ENCODE peak calls at places on chromosomes 13 and 19, in six cellular contexts. One of them, this sample, is unnamed.

GRCh38 chr19:15299568-15300409 is 32.5 kb downstream of the BRD4 start:
- DNase-seq in heart right ventricle: no peak
- DNase-seq in stimulated activated CD8-positive, alpha-beta memory T cell treated with anti-CD3 and anti-CD28 coated beads, Interleukin-15, amount 100 ng/mL, for 24 hours: no peak
- DNase-seq in frontal cortex: no peak
- DNase-seq in anterior cingulate cortex: no peak
- DNase-seq in HS-5: no peak
- DNase-seq in this sample: no peak

GRCh38 chr13:22700488-22700887 is 480.3 kb upstream of the SGCG start:
- DNase-seq in HS-5: no peak
- DNase-seq in frontal cortex: no peak
- DNase-seq in heart right ventricle: no peak
- DNase-seq in anterior cingulate cortex: no peak
- DNase-seq in stimulated activated CD8-positive, alpha-beta memory T cell treated with anti-CD3 and anti-CD28 coated beads, Interleukin-15, amount 100 ng/mL, for 24 hours: no peak
- DNase-seq in this sample: no peak

GRCh38 chr13:24709186-24709913 is 29.1 kb downstream of the ATP12A start:
- DNase-seq in HS-5: no peak
- DNase-seq in stimulated activated CD8-positive, alpha-beta memory T cell treated with anti-CD3 and anti-CD28 coated beads, Interleukin-15, amount 100 ng/mL, for 24 hours: peak
- DNase-seq in anterior cingulate cortex: no peak
- DNase-seq in heart right ventricle: no peak
- DNase-seq in frontal cortex: no peak
- DNase-seq in this sample: no peak

GRCh38 chr13:26599885-26600284 is 42.4 kb downstream of the WASF3 start:
- DNase-seq in frontal cortex: no peak
- DNase-seq in stimulated activated CD8-positive, alpha-beta memory T cell treated with anti-CD3 and anti-CD28 coated beads, Interleukin-15, amount 100 ng/mL, for 24 hours: no peak
- DNase-seq in anterior cingulate cortex: no peak
- DNase-seq in heart right ventricle: no peak
- DNase-seq in HS-5: no peak
- DNase-seq in this sample: no peak

GRCh38 chr19:50266896-50267295 is 62.3 kb downstream of the KCNC3 start:
- DNase-seq in stimulated activated CD8-positive, alpha-beta memory T cell treated with anti-CD3 and anti-CD28 coated beads, Interleukin-15, amount 100 ng/mL, for 24 hours: no peak
- DNase-seq in anterior cingulate cortex: no peak
- DNase-seq in HS-5: no peak
- DNase-seq in heart right ventricle: no peak
- DNase-seq in frontal cortex: no peak
- DNase-seq in this sample: no peak

GRCh38 chr13:50069255-50069654 is 54.0 kb downstream of the KCNRG start:
- DNase-seq in HS-5: no peak
- DNase-seq in stimulated activated CD8-positive, alpha-beta memory T cell treated with anti-CD3 and anti-CD28 coated beads, Interleukin-15, amount 100 ng/mL, for 24 hours: no peak
- DNase-seq in heart right ventricle: no peak
- DNase-seq in frontal cortex: no peak
- DNase-seq in anterior cingulate cortex: no peak
- DNase-seq in this sample: no peak

GRCh38 chr19:50518091-50519005 is 4.6 kb upstream of the ASPDH start:
- DNase-seq in frontal cortex: no peak
- DNase-seq in anterior cingulate cortex: no peak
- DNase-seq in HS-5: no peak
- DNase-seq in heart right ventricle: no peak
- DNase-seq in stimulated activated CD8-positive, alpha-beta memory T cell treated with anti-CD3 and anti-CD28 coated beads, Interleukin-15, amount 100 ng/mL, for 24 hours: no peak
- DNase-seq in this sample: no peak

GRCh38 chr13:80341098-80341701 is at the start of gene SPRY2:
- DNase-seq in heart right ventricle: peak
- DNase-seq in frontal cortex: peak
- DNase-seq in stimulated activated CD8-positive, alpha-beta memory T cell treated with anti-CD3 and anti-CD28 coated beads, Interleukin-15, amount 100 ng/mL, for 24 hours: no peak
- DNase-seq in HS-5: peak
- DNase-seq in anterior cingulate cortex: peak
- DNase-seq in this sample: peak

GRCh38 chr13:41500501-41500900 is 43.2 kb downstream of the RGCC start:
- DNase-seq in stimulated activated CD8-positive, alpha-beta memory T cell treated with anti-CD3 and anti-CD28 coated beads, Interleukin-15, amount 100 ng/mL, for 24 hours: no peak
- DNase-seq in HS-5: no peak
- DNase-seq in frontal cortex: no peak
- DNase-seq in heart right ventricle: no peak
- DNase-seq in anterior cingulate cortex: no peak
- DNase-seq in this sample: no peak

GRCh38 chr13:48561461-48562224 is 28.8 kb upstream of the RCBTB2 start:
- DNase-seq in HS-5: no peak
- DNase-seq in heart right ventricle: no peak
- DNase-seq in frontal cortex: no peak
- DNase-seq in anterior cingulate cortex: no peak
- DNase-seq in stimulated activated CD8-positive, alpha-beta memory T cell treated with anti-CD3 and anti-CD28 coated beads, Interleukin-15, amount 100 ng/mL, for 24 hours: no peak
- DNase-seq in this sample: no peak

GRCh38 chr13:44306401-44307192 is 67.0 kb upstream of the SERP2 start:
- DNase-seq in stimulated activated CD8-positive, alpha-beta memory T cell treated with anti-CD3 and anti-CD28 coated beads, Interleukin-15, amount 100 ng/mL, for 24 hours: no peak
- DNase-seq in frontal cortex: no peak
- DNase-seq in anterior cingulate cortex: no peak
- DNase-seq in heart right ventricle: peak
- DNase-seq in HS-5: peak
- DNase-seq in this sample: no peak

GRCh38 chr13:26558074-26558805 is 757 bp downstream of the WASF3 start:
- DNase-seq in anterior cingulate cortex: no peak
- DNase-seq in frontal cortex: no peak
- DNase-seq in stimulated activated CD8-positive, alpha-beta memory T cell treated with anti-CD3 and anti-CD28 coated beads, Interleukin-15, amount 100 ng/mL, for 24 hours: no peak
- DNase-seq in heart right ventricle: peak
- DNase-seq in HS-5: no peak
- DNase-seq in this sample: peak

GRCh38 chr19:43768273-43769050 is 12.3 kb downstream of the KCNN4 start:
- DNase-seq in heart right ventricle: no peak
- DNase-seq in anterior cingulate cortex: no peak
- DNase-seq in stimulated activated CD8-positive, alpha-beta memory T cell treated with anti-CD3 and anti-CD28 coated beads, Interleukin-15, amount 100 ng/mL, for 24 hours: no peak
- DNase-seq in frontal cortex: no peak
- DNase-seq in HS-5: no peak
- DNase-seq in this sample: no peak

GRCh38 chr13:43978688-43979087 is 99.0 kb downstream of the LACC1 start:
- DNase-seq in HS-5: no peak
- DNase-seq in heart right ventricle: no peak
- DNase-seq in anterior cingulate cortex: no peak
- DNase-seq in frontal cortex: no peak
- DNase-seq in stimulated activated CD8-positive, alpha-beta memory T cell treated with anti-CD3 and anti-CD28 coated beads, Interleukin-15, amount 100 ng/mL, for 24 hours: no peak
- DNase-seq in this sample: no peak

GRCh38 chr19:58483776-58484175 is 7.6 kb downstream of the ZNF446 start:
- DNase-seq in stimulated activated CD8-positive, alpha-beta memory T cell treated with anti-CD3 and anti-CD28 coated beads, Interleukin-15, amount 100 ng/mL, for 24 hours: no peak
- DNase-seq in HS-5: no peak
- DNase-seq in heart right ventricle: no peak
- DNase-seq in anterior cingulate cortex: no peak
- DNase-seq in frontal cortex: no peak
- DNase-seq in this sample: no peak

GRCh38 chr13:80862466-80862865 is 521.5 kb upstream of the SPRY2 start:
- DNase-seq in stimulated activated CD8-positive, alpha-beta memory T cell treated with anti-CD3 and anti-CD28 coated beads, Interleukin-15, amount 100 ng/mL, for 24 hours: no peak
- DNase-seq in frontal cortex: no peak
- DNase-seq in anterior cingulate cortex: no peak
- DNase-seq in HS-5: no peak
- DNase-seq in heart right ventricle: no peak
- DNase-seq in this sample: no peak

GRCh38 chr13:91162180-91162579 is 185.3 kb upstream of the MIR17HG start:
- DNase-seq in anterior cingulate cortex: no peak
- DNase-seq in HS-5: no peak
- DNase-seq in heart right ventricle: no peak
- DNase-seq in stimulated activated CD8-positive, alpha-beta memory T cell treated with anti-CD3 and anti-CD28 coated beads, Interleukin-15, amount 100 ng/mL, for 24 hours: no peak
- DNase-seq in frontal cortex: no peak
- DNase-seq in this sample: no peak

GRCh38 chr13:33509642-33510229 is 224.2 kb upstream of the STARD13 start:
- DNase-seq in HS-5: no peak
- DNase-seq in stimulated activated CD8-positive, alpha-beta memory T cell treated with anti-CD3 and anti-CD28 coated beads, Interleukin-15, amount 100 ng/mL, for 24 hours: no peak
- DNase-seq in frontal cortex: no peak
- DNase-seq in heart right ventricle: peak
- DNase-seq in anterior cingulate cortex: no peak
- DNase-seq in this sample: no peak

GRCh38 chr19:4694211-4694987 is 24.3 kb upstream of the MYDGF start:
- DNase-seq in stimulated activated CD8-positive, alpha-beta memory T cell treated with anti-CD3 and anti-CD28 coated beads, Interleukin-15, amount 100 ng/mL, for 24 hours: no peak
- DNase-seq in HS-5: peak
- DNase-seq in frontal cortex: no peak
- DNase-seq in anterior cingulate cortex: peak
- DNase-seq in heart right ventricle: peak
- DNase-seq in this sample: no peak

GRCh38 chr19:43474986-43475705 is 9.7 kb upstream of the LYPD3 start:
- DNase-seq in heart right ventricle: peak
- DNase-seq in anterior cingulate cortex: peak
- DNase-seq in stimulated activated CD8-positive, alpha-beta memory T cell treated with anti-CD3 and anti-CD28 coated beads, Interleukin-15, amount 100 ng/mL, for 24 hours: peak
- DNase-seq in HS-5: no peak
- DNase-seq in frontal cortex: peak
- DNase-seq in this sample: peak

GRCh38 chr13:30743319-30744055 is 8.1 kb downstream of the ALOX5AP start:
- DNase-seq in stimulated activated CD8-positive, alpha-beta memory T cell treated with anti-CD3 and anti-CD28 coated beads, Interleukin-15, amount 100 ng/mL, for 24 hours: no peak
- DNase-seq in HS-5: peak
- DNase-seq in anterior cingulate cortex: no peak
- DNase-seq in heart right ventricle: no peak
- DNase-seq in frontal cortex: peak
- DNase-seq in this sample: no peak

GRCh38 chr19:54209748-54210494 is 9.3 kb downstream of the RPS9 start:
- DNase-seq in frontal cortex: peak
- DNase-seq in stimulated activated CD8-positive, alpha-beta memory T cell treated with anti-CD3 and anti-CD28 coated beads, Interleukin-15, amount 100 ng/mL, for 24 hours: no peak
- DNase-seq in heart right ventricle: peak
- DNase-seq in anterior cingulate cortex: peak
- DNase-seq in HS-5: peak
- DNase-seq in this sample: no peak

GRCh38 chr13:75818181-75819110 is 182.3 kb downstream of the LMO7 start:
- DNase-seq in frontal cortex: no peak
- DNase-seq in HS-5: no peak
- DNase-seq in anterior cingulate cortex: no peak
- DNase-seq in heart right ventricle: no peak
- DNase-seq in stimulated activated CD8-positive, alpha-beta memory T cell treated with anti-CD3 and anti-CD28 coated beads, Interleukin-15, amount 100 ng/mL, for 24 hours: no peak
- DNase-seq in this sample: no peak

GRCh38 chr13:49110122-49110831 is 109.9 kb upstream of the MLNR start:
- DNase-seq in anterior cingulate cortex: peak
- DNase-seq in HS-5: peak
- DNase-seq in stimulated activated CD8-positive, alpha-beta memory T cell treated with anti-CD3 and anti-CD28 coated beads, Interleukin-15, amount 100 ng/mL, for 24 hours: peak
- DNase-seq in frontal cortex: peak
- DNase-seq in heart right ventricle: peak
- DNase-seq in this sample: peak

GRCh38 chr13:34507630-34508029 is 434.4 kb upstream of the NBEA start:
- DNase-seq in HS-5: no peak
- DNase-seq in frontal cortex: no peak
- DNase-seq in anterior cingulate cortex: no peak
- DNase-seq in stimulated activated CD8-positive, alpha-beta memory T cell treated with anti-CD3 and anti-CD28 coated beads, Interleukin-15, amount 100 ng/mL, for 24 hours: no peak
- DNase-seq in heart right ventricle: no peak
- DNase-seq in this sample: no peak

GRCh38 chr19:1651061-1651547 is 1.3 kb downstream of the TCF3 start:
- DNase-seq in anterior cingulate cortex: no peak
- DNase-seq in stimulated activated CD8-positive, alpha-beta memory T cell treated with anti-CD3 and anti-CD28 coated beads, Interleukin-15, amount 100 ng/mL, for 24 hours: peak
- DNase-seq in frontal cortex: no peak
- DNase-seq in HS-5: no peak
- DNase-seq in heart right ventricle: no peak
- DNase-seq in this sample: no peak

GRCh38 chr19:11096210-11096841 is 7.1 kb downstream of the LDLR start:
- DNase-seq in anterior cingulate cortex: no peak
- DNase-seq in frontal cortex: no peak
- DNase-seq in heart right ventricle: peak
- DNase-seq in HS-5: peak
- DNase-seq in stimulated activated CD8-positive, alpha-beta memory T cell treated with anti-CD3 and anti-CD28 coated beads, Interleukin-15, amount 100 ng/mL, for 24 hours: no peak
- DNase-seq in this sample: no peak